ENCODE peak calls at places on chromosomes 4 and X, in eight cellular contexts. A is pancreas, N is psoas muscle, K is heart left ventricle, O is heart right ventricle, I is cardiac muscle cell, U is astrocyte, J is stomach. L is an unnamed sample.

GRCh38 chr4:62193726-62194125 is 993.6 kb downstream of the ADGRL3 start:
- DNase-seq in O (no peak), A (no peak), J (no peak), K (no peak), U (peak; percentile 8), I (no peak), N (no peak), L (no peak)

GRCh38 chrX:12961191-12961718 is 13.7 kb upstream of the TMSB4X start:
- DNase-seq in J (no peak), O (no peak), U (no peak), N (no peak), K (no peak), I (no peak), A (no peak), L (no peak)

GRCh38 chrX:37060999-37061398 is 52.8 kb downstream of the FAM47C start:
- DNase-seq in J (no peak), U (peak; percentile 6), A (no peak), I (peak; percentile 62), O (no peak), N (no peak), K (no peak), L (no peak)

GRCh38 chr4:83618431-83618830 is 82.5 kb downstream of the GPAT3 start:
- DNase-seq in I (peak; percentile 55), K (peak; percentile 60), N (peak; percentile 30), U (peak; percentile 83), J (peak; percentile 65), O (peak; percentile 57), A (no peak), L (no peak)

GRCh38 chrX:11663875-11664210 is 1.9 kb downstream of the ARHGAP6 start:
- DNase-seq in J (no peak), N (no peak), K (no peak), U (no peak), I (peak; percentile 6), A (no peak), O (no peak), L (no peak)

GRCh38 chr4:92447265-92447905 is 143.6 kb downstream of the GRID2 start:
- DNase-seq in K (no peak), U (no peak), N (no peak), O (no peak), J (no peak), I (peak; percentile 40), A (no peak), L (no peak)

GRCh38 chr4:48047421-48047844 is 30.9 kb downstream of the NIPAL1 start:
- DNase-seq in J (peak; percentile 34), O (no peak), N (no peak), K (no peak), U (no peak), A (no peak), I (peak; percentile 10), L (no peak)

GRCh38 chr4:53905935-53906377 is 158.4 kb downstream of the CHIC2 start:
- DNase-seq in A (no peak), U (peak; percentile 71), O (peak; percentile 40), I (peak; percentile 89), J (peak; percentile 43), K (peak; percentile 30), N (peak; percentile 37), L (no peak)

GRCh38 chrX:123155327-123155726 is 28.8 kb upstream of the GRIA3 start:
- DNase-seq in I (no peak), J (no peak), N (no peak), O (no peak), K (no peak), U (peak; percentile 16), A (no peak), L (no peak)

GRCh38 chr4:119735136-119735770 is 106.6 kb upstream of the PDE5A start:
- DNase-seq in U (peak; percentile 99), N (no peak), I (peak; percentile 69), O (no peak), J (no peak), A (no peak), K (no peak), L (no peak)

GRCh38 chr4:61841710-61842109 is 641.6 kb downstream of the ADGRL3 start:
- DNase-seq in N (no peak), I (no peak), J (no peak), U (no peak), O (no peak), K (no peak), A (no peak), L (no peak)

GRCh38 chr4:45716093-45716492 is 407.8 kb downstream of the GABRG1 start:
- DNase-seq in O (no peak), A (no peak), U (no peak), K (no peak), N (no peak), J (no peak), I (no peak), L (no peak)
- H3K9me3 ChIP-seq in O (no peaks in the 10 kb centered on the region), A (no peaks in the 10 kb centered on the region), U (no peaks in the 10 kb centered on the region), K (no peaks in the 10 kb centered on the region), N (no peaks in the 10 kb centered on the region), J (no peaks in the 10 kb centered on the region), I (no peaks in the 10 kb centered on the region), L (no peaks in the 10 kb centered on the region)

GRCh38 chrX:15739886-15740285 is 1.8 kb downstream of the CA5B start:
- DNase-seq in J (no peak), U (no peak), I (no peak), O (no peak), N (no peak), A (no peak), K (no peak), L (no peak)

GRCh38 chrX:15738686-15739016 is 581 bp downstream of the CA5B start:
- DNase-seq in K (no peak), I (no peak), J (no peak), U (no peak), A (no peak), O (no peak), N (no peak), L (no peak)

GRCh38 chrX:15737957-15738685 is at the start of gene CA5B:
- DNase-seq in U (peak; percentile 63), A (peak; percentile 100), K (peak; percentile 90), O (peak; percentile 91), I (peak; percentile 92), N (peak; percentile 93), J (peak; percentile 98), L (peak; percentile 94)

DNA sequence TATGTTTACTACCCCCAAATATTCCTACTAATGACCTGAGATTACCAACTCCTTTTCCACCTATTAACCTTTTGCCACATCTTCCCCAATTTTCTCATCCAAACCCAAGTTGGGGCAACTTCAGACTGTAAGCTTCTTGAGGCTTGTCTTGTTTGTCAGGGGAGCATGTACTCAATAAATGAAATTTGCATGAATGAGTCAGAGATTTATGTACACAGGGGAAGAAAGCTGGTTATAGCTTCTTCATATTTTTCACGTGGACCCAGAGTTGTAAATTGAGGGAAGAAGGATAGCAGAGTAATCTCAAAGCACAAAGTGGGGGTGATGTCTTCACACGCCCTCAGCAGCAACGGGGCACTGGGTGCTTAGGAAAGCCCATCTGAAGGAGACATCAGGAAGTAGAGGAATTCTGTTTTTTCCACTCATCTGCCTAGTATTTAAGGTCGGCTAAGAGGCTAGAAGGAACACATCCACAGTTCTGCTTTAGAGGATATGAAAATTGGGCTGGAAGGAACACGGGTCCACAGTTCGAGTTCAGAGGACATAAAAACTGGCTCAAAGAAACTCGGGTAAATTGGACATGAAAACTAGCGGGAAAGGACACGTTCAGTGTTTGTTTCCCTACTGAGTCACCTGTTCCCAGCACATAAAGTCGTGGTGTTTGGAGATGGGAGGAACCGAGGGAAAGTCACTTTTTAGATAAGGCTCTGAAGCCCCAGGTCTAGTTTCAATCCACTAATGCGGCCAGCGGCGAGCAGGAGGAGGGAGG is 698 bp upstream of the CA5B start:
- DNase-seq in I (no peak), J (no peak), A (no peak), N (no peak), O (no peak), K (no peak), U (no peak), L (no peak)
- H3K4me3 ChIP-seq in I (peak overlapping the region; percentile 64), J (peak overlapping the region; percentile 58), A (no peak overlapping the region), N (peak overlapping the region; percentile 62), O (peak overlapping the region; percentile 63), K (peak overlapping the region; percentile 59), U (peak overlapping the region; percentile 50), L (peak overlapping the region; percentile 60)

DNA sequence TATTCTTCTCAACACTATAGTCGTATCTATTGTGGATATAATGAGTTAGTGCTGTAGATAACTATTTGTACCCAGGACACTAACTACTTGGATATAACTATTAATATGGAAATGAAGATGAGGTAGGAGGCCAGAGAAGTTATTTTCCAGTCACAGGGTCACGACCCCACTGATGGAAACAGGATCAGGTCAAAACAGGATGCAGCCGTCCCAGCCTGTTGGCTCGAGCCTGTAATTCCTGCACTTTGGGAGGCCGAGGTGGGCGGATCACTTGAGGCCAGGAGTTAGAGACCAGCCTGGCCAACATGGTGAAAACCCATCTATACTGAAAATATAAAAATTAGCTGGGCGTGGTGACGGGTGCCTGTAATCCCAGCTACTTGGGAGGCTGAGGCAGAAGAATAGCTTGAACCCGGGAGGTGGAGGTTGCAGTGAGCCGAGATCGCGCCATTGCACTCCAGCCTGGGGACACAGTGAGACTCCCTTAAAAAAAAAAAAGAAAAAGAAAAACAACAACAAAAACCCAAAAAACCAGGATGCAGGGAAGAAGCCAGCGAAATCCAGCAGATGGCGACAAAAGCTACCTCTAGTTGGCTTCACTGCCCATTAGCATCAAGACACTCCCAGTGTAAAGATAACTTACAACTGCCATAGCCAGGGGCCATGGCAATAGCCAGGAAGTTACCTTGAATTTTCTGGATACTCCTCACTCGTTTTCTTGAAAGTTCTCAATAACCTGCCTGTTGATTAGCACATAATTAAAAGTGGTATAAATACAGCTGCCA is 37.9 kb upstream of the NKAP start:
- DNase-seq in A (no peak), K (no peak), J (no peak), O (no peak), I (peak; percentile 43), U (no peak), N (no peak), L (no peak)
- TF ChIP-seq CTCF in A (peak; percentile 18), K (no peak), J (no peak), O (peak; percentile 25), I (peak; percentile 51), U (peak; percentile 47), N (peak; percentile 37), L (peak; percentile 46)

GRCh38 chrX:1292581-1293310 is 24.1 kb downstream of the CSF2RA start:
- DNase-seq in U (no peak), N (no peak), O (no peak), J (no peak), A (no peak), K (no peak), I (no peak), L (no peak)
- H3K9me3 ChIP-seq in U (peaks cover 10% of the 10 kb centered on the region), N (no peaks in the 10 kb centered on the region), O (no peaks in the 10 kb centered on the region), J (no peaks in the 10 kb centered on the region), A (no peaks in the 10 kb centered on the region), K (no peaks in the 10 kb centered on the region), I (no peaks in the 10 kb centered on the region), L (no peaks in the 10 kb centered on the region)

GRCh38 chr4:22502895-22503814 is 12.7 kb downstream of the ADGRA3 start:
- DNase-seq in I (peak; percentile 49), A (no peak), J (no peak), O (no peak), U (peak; percentile 70), K (no peak), N (no peak), L (no peak)
- H3K4me3 ChIP-seq in I (no peak overlapping the region), A (no peak overlapping the region), J (no peak overlapping the region), O (no peak overlapping the region), U (no peak overlapping the region), K (no peak overlapping the region), N (no peak overlapping the region), L (no peak overlapping the region)

GRCh38 chr4:143587703-143588102 is 74.2 kb downstream of the SMARCA5 start:
- DNase-seq in U (peak; percentile 1), K (no peak), I (peak; percentile 31), N (no peak), A (no peak), O (no peak), J (no peak), L (no peak)
- TF ChIP-seq CTCF in U (no peak), K (no peak), I (no peak), N (peak; percentile 20), A (no peak), O (peak; percentile 38), J (no peak), L (no peak)